ENCODE peak calls at places on chromosomes 12 and 14, in eight cellular contexts. One of them, this sample, is unnamed.

GRCh38 chr12:50314629-50315312 is 31.5 kb upstream of the LIMA1 start:
- DNase-seq in HuH-7.5: peak; percentile 35
- DNase-seq in islet precursor cell: peak; percentile 37
- DNase-seq in amygdala: no peak
- DNase-seq in fibroblast of mammary gland: peak; percentile 78
- DNase-seq in psoas muscle: no peak
- DNase-seq in progenitor cell of endocrine pancreas: no peak
- DNase-seq in LoVo: peak; percentile 62
- DNase-seq in this sample: peak; percentile 62

GRCh38 chr14:22848391-22849164 is 12.2 kb downstream of the MMP14 start:
- DNase-seq in HuH-7.5: no peak
- DNase-seq in islet precursor cell: peak; percentile 88
- DNase-seq in amygdala: no peak
- DNase-seq in fibroblast of mammary gland: peak; percentile 98
- DNase-seq in psoas muscle: peak; percentile 86
- DNase-seq in progenitor cell of endocrine pancreas: no peak
- DNase-seq in LoVo: no peak
- DNase-seq in this sample: peak; percentile 88

GRCh38 chr12:80186727-80187217 is 87.4 kb downstream of the OTOGL start:
- DNase-seq in HuH-7.5: peak; percentile 39
- DNase-seq in islet precursor cell: peak; percentile 78
- DNase-seq in amygdala: no peak
- DNase-seq in fibroblast of mammary gland: peak; percentile 96
- DNase-seq in psoas muscle: no peak
- DNase-seq in progenitor cell of endocrine pancreas: no peak
- DNase-seq in LoVo: peak; percentile 71
- DNase-seq in this sample: peak; percentile 97

GRCh38 chr12:67810166-67810565 is 161.6 kb downstream of the DYRK2 start:
- DNase-seq in HuH-7.5: no peak
- DNase-seq in islet precursor cell: no peak
- DNase-seq in amygdala: no peak
- DNase-seq in fibroblast of mammary gland: no peak
- DNase-seq in psoas muscle: no peak
- DNase-seq in progenitor cell of endocrine pancreas: no peak
- DNase-seq in LoVo: no peak
- DNase-seq in this sample: no peak

GRCh38 chr12:88419794-88420193 is 160.5 kb downstream of the KITLG start:
- DNase-seq in HuH-7.5: no peak
- DNase-seq in islet precursor cell: no peak
- DNase-seq in amygdala: no peak
- DNase-seq in fibroblast of mammary gland: peak; percentile 64
- DNase-seq in psoas muscle: no peak
- DNase-seq in progenitor cell of endocrine pancreas: no peak
- DNase-seq in LoVo: no peak
- DNase-seq in this sample: peak; percentile 73

GRCh38 chr12:104177663-104178501 is 37.7 kb upstream of the TXNRD1 start:
- DNase-seq in HuH-7.5: peak; percentile 30
- DNase-seq in islet precursor cell: peak; percentile 86
- DNase-seq in amygdala: no peak
- DNase-seq in fibroblast of mammary gland: peak; percentile 99
- DNase-seq in psoas muscle: peak; percentile 83
- DNase-seq in progenitor cell of endocrine pancreas: no peak
- DNase-seq in LoVo: peak; percentile 43
- DNase-seq in this sample: peak; percentile 97

GRCh38 chr14:102344485-102344884 is 18.2 kb downstream of the CINP start:
- DNase-seq in HuH-7.5: no peak
- DNase-seq in islet precursor cell: no peak
- DNase-seq in amygdala: peak; percentile 27
- DNase-seq in fibroblast of mammary gland: no peak
- DNase-seq in psoas muscle: no peak
- DNase-seq in progenitor cell of endocrine pancreas: no peak
- DNase-seq in LoVo: no peak
- DNase-seq in this sample: no peak

GRCh38 chr12:5487971-5488955 is 56.4 kb downstream of the NTF3 start:
- DNase-seq in HuH-7.5: no peak
- DNase-seq in islet precursor cell: no peak
- DNase-seq in amygdala: no peak
- DNase-seq in fibroblast of mammary gland: no peak
- DNase-seq in psoas muscle: no peak
- DNase-seq in progenitor cell of endocrine pancreas: no peak
- DNase-seq in LoVo: no peak
- DNase-seq in this sample: peak; percentile 39

GRCh38 chr14:36947362-36947761 is 225.0 kb downstream of the SLC25A21 start:
- DNase-seq in HuH-7.5: no peak
- DNase-seq in islet precursor cell: no peak
- DNase-seq in amygdala: no peak
- DNase-seq in fibroblast of mammary gland: no peak
- DNase-seq in psoas muscle: no peak
- DNase-seq in progenitor cell of endocrine pancreas: no peak
- DNase-seq in LoVo: no peak
- DNase-seq in this sample: no peak

GRCh38 chr12:126567016-126567415 is 1501.8 kb downstream of the AACS start:
- DNase-seq in HuH-7.5: no peak
- DNase-seq in islet precursor cell: no peak
- DNase-seq in amygdala: no peak
- DNase-seq in fibroblast of mammary gland: no peak
- DNase-seq in psoas muscle: peak; percentile 38
- DNase-seq in progenitor cell of endocrine pancreas: no peak
- DNase-seq in LoVo: no peak
- DNase-seq in this sample: no peak

GRCh38 chr12:12992418-12993175 is 7.5 kb downstream of the HEBP1 start:
- DNase-seq in HuH-7.5: no peak
- DNase-seq in islet precursor cell: no peak
- DNase-seq in amygdala: no peak
- DNase-seq in fibroblast of mammary gland: peak; percentile 94
- DNase-seq in psoas muscle: no peak
- DNase-seq in progenitor cell of endocrine pancreas: no peak
- DNase-seq in LoVo: no peak
- DNase-seq in this sample: peak; percentile 93

GRCh38 chr14:64918216-64918615 is 4.0 kb downstream of the CHURC1 start:
- DNase-seq in HuH-7.5: no peak
- DNase-seq in islet precursor cell: no peak
- DNase-seq in amygdala: no peak
- DNase-seq in fibroblast of mammary gland: no peak
- DNase-seq in psoas muscle: no peak
- DNase-seq in progenitor cell of endocrine pancreas: no peak
- DNase-seq in LoVo: no peak
- DNase-seq in this sample: peak; percentile 56

GRCh38 chr12:1606021-1606622 is 11.7 kb upstream of the FBXL14 start:
- DNase-seq in HuH-7.5: peak; percentile 37
- DNase-seq in islet precursor cell: no peak
- DNase-seq in amygdala: no peak
- DNase-seq in fibroblast of mammary gland: peak; percentile 90
- DNase-seq in psoas muscle: peak; percentile 93
- DNase-seq in progenitor cell of endocrine pancreas: no peak
- DNase-seq in LoVo: peak; percentile 99
- DNase-seq in this sample: peak; percentile 93

GRCh38 chr14:105205718-105206208 is 24.7 kb upstream of the NUDT14 start:
- DNase-seq in HuH-7.5: no peak
- DNase-seq in islet precursor cell: no peak
- DNase-seq in amygdala: no peak
- DNase-seq in fibroblast of mammary gland: no peak
- DNase-seq in psoas muscle: no peak
- DNase-seq in progenitor cell of endocrine pancreas: no peak
- DNase-seq in LoVo: no peak
- DNase-seq in this sample: peak; percentile 35

GRCh38 chr12:19739195-19739776 is 300.0 kb downstream of the AEBP2 start:
- DNase-seq in HuH-7.5: peak; percentile 58
- DNase-seq in islet precursor cell: no peak
- DNase-seq in amygdala: no peak
- DNase-seq in fibroblast of mammary gland: peak; percentile 73
- DNase-seq in psoas muscle: no peak
- DNase-seq in progenitor cell of endocrine pancreas: peak; percentile 37
- DNase-seq in LoVo: peak; percentile 74
- DNase-seq in this sample: peak; percentile 72

GRCh38 chr14:90109858-90110257 is 48.1 kb downstream of the KCNK13 start:
- DNase-seq in HuH-7.5: no peak
- DNase-seq in islet precursor cell: peak; percentile 59
- DNase-seq in amygdala: no peak
- DNase-seq in fibroblast of mammary gland: no peak
- DNase-seq in psoas muscle: no peak
- DNase-seq in progenitor cell of endocrine pancreas: no peak
- DNase-seq in LoVo: no peak
- DNase-seq in this sample: no peak

GRCh38 chr12:114319422-114319821 is 86.5 kb downstream of the TBX5 start:
- DNase-seq in HuH-7.5: no peak
- DNase-seq in islet precursor cell: no peak
- DNase-seq in amygdala: no peak
- DNase-seq in fibroblast of mammary gland: peak; percentile 69
- DNase-seq in psoas muscle: no peak
- DNase-seq in progenitor cell of endocrine pancreas: no peak
- DNase-seq in LoVo: no peak
- DNase-seq in this sample: peak; percentile 89

GRCh38 chr14:80465541-80466220 is 254.4 kb upstream of the DIO2 start:
- DNase-seq in HuH-7.5: no peak
- DNase-seq in islet precursor cell: no peak
- DNase-seq in amygdala: no peak
- DNase-seq in fibroblast of mammary gland: no peak
- DNase-seq in psoas muscle: no peak
- DNase-seq in progenitor cell of endocrine pancreas: no peak
- DNase-seq in LoVo: no peak
- DNase-seq in this sample: no peak

This sample was measured in GM23248.